ENCODE peak calls at places on chromosomes 16 and 17, in five cellular contexts. B, O, E, X and N are unnamed samples.

GRCh38 chr16:29850998-29851397 is 12.0 kb downstream of the CDIPT start:
- DNase-seq in B (no peak), O (no peak), E (no peak), X (no peak), N (no peak)

GRCh38 chr16:23838485-23839142 is 2.8 kb downstream of the PRKCB start:
- DNase-seq in B (no peak), O (no peak), E (no peak), X (no peak), N (no peak)

GRCh38 chr17:56756536-56756935 is 77.2 kb downstream of the C17orf67 start:
- DNase-seq in B (no peak), O (no peak), E (no peak), X (no peak), N (no peak)

GRCh38 chr16:87419971-87420370 is 27.8 kb downstream of the MAP1LC3B start:
- DNase-seq in B (no peak), O (no peak), E (no peak), X (no peak), N (no peak)

GRCh38 chr17:75818326-75818885 is 25.8 kb downstream of the UNC13D start:
- DNase-seq in B (no peak), O (peak; percentile 51), E (no peak), X (no peak), N (no peak)

GRCh38 chr17:83015511-83015910 is 63.9 kb upstream of the METRNL start:
- DNase-seq in B (no peak), O (no peak), E (no peak), X (no peak), N (no peak)

GRCh38 chr16:30351586-30352419 is 3.3 kb downstream of the CD2BP2 start:
- DNase-seq in B (peak; percentile 93), O (peak; percentile 92), E (no peak), X (peak; percentile 84), N (no peak)

GRCh38 chr17:32461853-32462617 is 17.7 kb downstream of the PSMD11 start:
- DNase-seq in B (no peak), O (no peak), E (no peak), X (no peak), N (no peak)

GRCh38 chr17:80109066-80109618 is 7.8 kb downstream of the GAA start:
- DNase-seq in B (no peak), O (peak; percentile 15), E (no peak), X (no peak), N (no peak)

GRCh38 chr17:61330174-61331150 is 69.2 kb upstream of the TBX2 start:
- DNase-seq in B (no peak), O (no peak), E (no peak), X (no peak), N (no peak)

GRCh38 chr17:34714475-34715410 is 135.4 kb downstream of the TMEM132E start:
- DNase-seq in B (no peak), O (no peak), E (no peak), X (no peak), N (no peak)

GRCh38 chr17:40862985-40863733 is 3.9 kb downstream of the KRT12 start:
- DNase-seq in B (no peak), O (no peak), E (no peak), X (no peak), N (peak; percentile 6)

GRCh38 chr16:67406628-67407027 is 9.6 kb downstream of the ZDHHC1 start:
- DNase-seq in B (peak; percentile 63), O (no peak), E (no peak), X (no peak), N (no peak)

GRCh38 chr17:10871914-10872313 is 34.0 kb upstream of the PIRT start:
- DNase-seq in B (no peak), O (no peak), E (no peak), X (peak; percentile 78), N (no peak)

GRCh38 chr16:55264949-55265348 is 59.1 kb upstream of the IRX6 start:
- DNase-seq in B (peak; percentile 39), O (no peak), E (no peak), X (no peak), N (no peak)

GRCh38 chr17:45575126-45575885 is 84.8 kb upstream of the PLEKHM1 start:
- DNase-seq in B (no peak), O (no peak), E (no peak), X (no peak), N (peak; percentile 41)

GRCh38 chr17:77504652-77505459 is 364.1 kb downstream of the SEC14L1 start:
- DNase-seq in B (no peak), O (peak; percentile 24), E (no peak), X (peak; percentile 35), N (no peak)

GRCh38 chr17:27743288-27743885 is 56.9 kb downstream of the NOS2 start:
- DNase-seq in B (no peak), O (no peak), E (no peak), X (no peak), N (no peak)

GRCh38 chr16:78443780-78444422 is 344.4 kb downstream of the WWOX start:
- DNase-seq in B (no peak), O (no peak), E (no peak), X (no peak), N (no peak)
- H3K4me3 ChIP-seq in B (no peak overlapping the region), O (peak overlapping the region; percentile 7), E (no peak overlapping the region), X (no peak overlapping the region), N (no peak overlapping the region)

DNA sequence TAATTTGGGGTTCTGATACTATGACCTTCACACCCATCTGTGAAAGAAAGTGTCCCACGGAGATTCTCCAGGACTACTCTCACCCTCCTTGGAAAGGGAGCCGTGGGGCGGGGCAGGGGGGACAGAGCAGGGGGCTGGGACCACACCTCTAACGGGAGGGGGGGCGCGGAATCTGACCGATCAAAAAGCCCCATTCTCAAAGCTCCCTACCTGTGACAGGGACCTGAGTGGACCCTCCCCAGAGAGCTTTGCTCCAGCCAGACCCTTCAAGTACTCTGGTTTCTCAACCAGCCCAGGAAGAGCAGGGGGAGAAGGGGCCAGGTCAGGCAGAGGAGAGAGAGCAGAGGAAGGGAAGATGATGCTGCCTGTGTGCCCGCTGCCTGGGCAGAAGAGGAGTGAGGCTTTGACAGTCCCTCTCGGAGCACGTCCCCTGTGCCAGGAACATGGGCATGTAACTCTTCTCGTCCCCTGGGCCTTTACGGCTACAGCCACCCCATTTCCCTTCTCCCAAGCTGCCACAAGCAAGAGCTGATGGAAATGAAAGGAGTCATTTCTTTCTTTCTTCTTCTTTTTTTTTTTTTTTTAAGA is 673 bp downstream of the XAF1 start:
- DNase-seq in B (no peak), O (no peak), E (no peak), X (no peak), N (peak; percentile 27)
- H3K4me3 ChIP-seq in B (peak overlapping the region; percentile 60), O (peak overlapping the region; percentile 63), E (peak overlapping the region; percentile 9), X (peak overlapping the region; percentile 70), N (peak overlapping the region; percentile 64)

DNA sequence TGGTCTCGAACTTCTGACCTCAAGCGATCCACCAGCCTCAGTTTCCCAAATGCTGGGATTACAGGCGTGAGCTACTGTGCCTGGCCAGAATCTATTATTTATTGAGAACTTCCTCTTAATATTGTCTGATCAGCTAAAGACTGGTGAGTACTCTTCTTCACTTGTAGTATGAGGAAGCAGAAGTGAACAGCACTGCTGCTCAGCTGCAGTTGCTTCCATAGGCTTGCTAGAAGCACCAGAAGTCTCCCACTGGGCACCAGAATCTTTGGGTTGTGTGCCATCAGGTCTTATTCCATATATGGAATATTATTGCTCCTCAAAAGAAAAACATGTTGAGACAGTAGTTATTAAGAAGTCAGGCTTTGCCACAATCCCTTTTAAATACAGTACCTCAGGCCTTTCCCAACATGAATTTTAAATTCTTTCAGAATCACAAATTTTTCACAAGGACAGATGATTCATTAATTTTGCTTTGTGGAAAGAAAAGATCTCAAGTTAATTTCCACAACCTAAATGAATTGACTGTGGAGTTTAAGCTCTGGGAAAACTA is 17.2 kb downstream of the SNTB2 start:
- DNase-seq in B (no peak), O (no peak), E (no peak), X (no peak), N (no peak)
- H3K4me3 ChIP-seq in B (no peak overlapping the region), O (no peak overlapping the region), E (no peak overlapping the region), X (no peak overlapping the region), N (no peak overlapping the region)

GRCh38 chr17:17626151-17626805 is 34.8 kb upstream of the PEMT start:
- DNase-seq in B (no peak), O (no peak), E (no peak), X (no peak), N (no peak)
- H3K4me3 ChIP-seq in B (no peak overlapping the region), O (no peak overlapping the region), E (no peak overlapping the region), X (no peak overlapping the region), N (no peak overlapping the region)

DNA sequence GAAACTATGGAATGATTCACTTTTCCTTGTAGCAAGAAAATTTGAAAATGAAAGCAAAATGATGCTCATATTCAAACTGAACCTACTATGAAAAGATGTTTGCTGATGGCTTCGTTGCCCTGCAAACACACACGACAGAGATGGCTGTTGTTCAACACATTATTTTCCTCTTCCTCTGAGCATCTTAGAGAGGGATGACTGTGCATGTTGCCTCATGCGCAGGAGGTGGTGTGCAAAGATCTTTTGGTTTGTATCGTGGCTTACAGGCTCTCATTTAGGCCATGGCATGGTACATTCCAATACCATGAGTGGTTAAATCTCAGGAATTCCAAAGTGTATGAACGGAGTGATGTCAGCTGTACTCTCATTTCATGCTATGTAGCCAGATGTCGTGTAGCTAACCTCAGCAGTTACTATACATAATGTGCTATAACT is 164.5 kb downstream of the PRKCA start:
- DNase-seq in B (no peak), O (no peak), E (no peak), X (no peak), N (no peak)
- H3K4me3 ChIP-seq in B (no peak overlapping the region), O (no peak overlapping the region), E (no peak overlapping the region), X (no peak overlapping the region), N (no peak overlapping the region)

GRCh38 chr16:2720063-2720455 is at the start of gene PRSS27:
- DNase-seq in B (no peak), O (no peak), E (no peak), X (no peak), N (no peak)
- H3K4me3 ChIP-seq in B (peak within 1 kb of the TSS; percentile 57), O (peak within 1 kb of the TSS; percentile 63), E (peak within 1 kb of the TSS; percentile 45), X (peak within 1 kb of the TSS; percentile 67), N (peak within 1 kb of the TSS; percentile 62)

DNA sequence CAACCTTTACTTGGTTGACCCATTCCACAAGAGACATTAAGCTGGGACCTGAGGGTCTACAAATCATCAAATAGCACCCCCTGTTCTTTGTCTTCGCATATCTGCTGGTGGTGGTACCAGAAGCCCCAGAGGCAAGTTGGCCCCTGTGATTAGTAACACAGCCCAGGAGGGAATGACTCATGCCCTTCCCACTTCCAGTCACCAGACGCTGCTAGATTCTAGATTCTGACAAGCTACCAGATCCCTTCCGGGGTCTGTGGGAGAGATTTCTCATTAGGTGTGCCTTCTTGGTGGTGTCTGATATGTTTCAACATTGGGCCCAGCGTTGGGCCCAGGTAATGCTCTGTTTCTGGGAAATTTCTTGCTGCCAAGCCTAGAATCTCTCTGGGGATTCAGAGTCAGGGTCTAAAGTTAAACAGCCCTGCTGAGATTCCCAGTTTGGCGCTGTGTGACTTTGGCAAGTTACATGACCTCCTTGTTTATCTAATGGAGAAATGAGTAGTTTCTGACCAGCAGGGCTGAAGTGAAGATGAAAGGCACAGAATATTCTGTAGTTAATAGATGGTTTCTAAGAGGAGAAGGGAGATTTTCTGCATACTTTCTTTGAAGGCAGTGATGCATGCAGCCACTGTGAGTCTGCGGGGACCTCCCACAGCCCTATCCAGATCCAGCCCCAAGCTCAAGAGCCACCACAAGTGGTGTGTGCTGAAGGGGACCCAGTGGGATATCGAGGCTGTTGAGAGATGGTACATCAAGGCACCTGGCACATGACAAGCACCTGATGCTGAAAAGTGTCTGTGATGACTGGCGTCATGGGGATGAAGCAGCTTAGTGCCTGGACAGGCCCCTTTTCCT is 3.9 kb downstream of the TRPV2 start:
- DNase-seq in B (no peak), O (peak; percentile 19), E (peak; percentile 63), X (no peak), N (no peak)
- H3K4me3 ChIP-seq in B (no peak overlapping the region), O (no peak overlapping the region), E (no peak overlapping the region), X (no peak overlapping the region), N (peak overlapping the region; percentile 47)